ENCODE peak calls at places on chromosomes 2 and 18, in ten cellular contexts. T is ascending aorta, G is upper lobe of right lung, X is prostate gland, I is HL-60, D is tibial artery, U is brain microvascular endothelial cell, H is dorsolateral prefrontal cortex, W is heart left ventricle, V is GM12865. L is an unnamed sample.

GRCh38 chr18:9926223-9926894 is 12.5 kb downstream of the VAPA start:
- DNase-seq in T (no peak), G (no peak), X (no peak), I (no peak), D (no peak), U (no peak), H (no peak), W (no peak), V (no peak), L (no peak)

GRCh38 chr2:132383956-132384355 is 32.6 kb upstream of the GPR39 start:
- DNase-seq in T (no peak), G (no peak), X (no peak), I (peak), D (no peak), U (no peak), H (no peak), W (no peak), V (no peak), L (no peak)

GRCh38 chr2:226451486-226451885 is 348.1 kb downstream of the IRS1 start:
- DNase-seq in T (no peak), G (no peak), X (no peak), I (no peak), D (no peak), U (no peak), H (no peak), W (no peak), V (no peak), L (no peak)

GRCh38 chr2:39938035-39938835 is 159.2 kb upstream of the THUMPD2 start:
- DNase-seq in T (no peak), G (no peak), X (no peak), I (no peak), D (no peak), U (peak), H (no peak), W (no peak), V (no peak), L (peak)

GRCh38 chr2:44120428-44120827 is 48.2 kb upstream of the PPM1B start:
- DNase-seq in T (no peak), G (no peak), X (no peak), I (peak), D (no peak), U (peak), H (no peak), W (no peak), V (peak), L (peak)

GRCh38 chr2:16030206-16031054 is 90.1 kb downstream of the MYCN start:
- DNase-seq in T (no peak), G (no peak), X (no peak), I (no peak), D (no peak), U (no peak), H (peak), W (no peak), V (no peak), L (no peak)

GRCh38 chr18:50286391-50287027 is 983 bp downstream of the CXXC1 start:
- DNase-seq in T (no peak), G (peak), X (no peak), I (no peak), D (no peak), U (no peak), H (no peak), W (peak), V (peak), L (peak)

GRCh38 chr2:141766225-141766624 is 364.6 kb downstream of the LRP1B start:
- DNase-seq in T (no peak), G (no peak), X (no peak), I (no peak), D (no peak), U (no peak), H (no peak), W (no peak), V (no peak), L (peak)

GRCh38 chr18:644395-645004 is 13.0 kb upstream of the TYMS start:
- DNase-seq in T (no peak), G (no peak), X (no peak), I (no peak), D (no peak), U (no peak), H (peak), W (no peak), V (no peak), L (no peak)

DNA sequence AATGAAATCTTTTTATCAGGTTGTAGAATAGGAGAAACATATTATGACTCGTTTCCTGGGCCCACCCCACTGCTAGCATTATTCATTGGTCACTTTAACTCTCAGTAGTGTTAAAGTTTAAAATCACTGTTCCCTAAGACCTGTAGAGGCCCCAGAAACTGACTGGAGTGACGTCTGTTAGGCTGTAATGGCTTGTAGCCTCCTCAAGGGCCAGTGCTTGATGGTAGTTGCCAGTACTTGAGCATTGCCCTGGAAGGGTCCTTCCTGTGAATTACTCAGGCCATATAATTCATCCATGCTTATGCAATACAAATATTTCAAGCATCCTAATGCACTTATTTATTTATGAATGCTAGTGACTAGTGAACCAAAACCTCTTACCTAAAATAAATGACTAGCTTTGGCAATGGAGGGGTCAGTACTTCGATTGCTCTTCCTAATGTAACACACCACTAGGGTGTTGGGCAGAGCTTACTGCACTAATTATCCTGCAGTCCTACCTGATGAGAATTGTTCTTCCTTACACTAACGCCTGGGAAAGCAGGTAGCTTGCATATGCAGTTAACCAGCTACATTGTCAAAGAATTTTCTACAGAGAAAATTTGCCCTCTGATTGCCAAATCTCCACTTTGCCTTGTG is 31.2 kb downstream of the ARHGAP25 start:
- DNase-seq in T (no peak), G (no peak), X (no peak), I (no peak), D (no peak), U (peak), H (no peak), W (no peak), V (peak), L (peak)
- TF ChIP-seq CTCF in T (no peak), G (no peak), X (no peak), I (no peak), D (no peak), U (no peak), H (no peak), W (no peak), V (no peak), L (no peak)

GRCh38 chr2:213022987-213023386 is 128.4 kb downstream of the IKZF2 start:
- DNase-seq in T (no peak), G (no peak), X (no peak), I (no peak), D (no peak), U (no peak), H (no peak), W (no peak), V (peak), L (no peak)

GRCh38 chr2:213018340-213018901 is 133.0 kb downstream of the IKZF2 start:
- DNase-seq in T (no peak), G (no peak), X (no peak), I (no peak), D (no peak), U (no peak), H (no peak), W (no peak), V (peak), L (no peak)

GRCh38 chr2:213019368-213019767 is 132.0 kb downstream of the IKZF2 start:
- DNase-seq in T (no peak), G (no peak), X (no peak), I (no peak), D (no peak), U (no peak), H (no peak), W (no peak), V (no peak), L (no peak)

GRCh38 chr2:213020268-213020667 is 131.1 kb downstream of the IKZF2 start:
- DNase-seq in T (no peak), G (no peak), X (no peak), I (no peak), D (no peak), U (no peak), H (no peak), W (no peak), V (peak), L (no peak)

GRCh38 chr2:213021971-213022899 is 129.2 kb downstream of the IKZF2 start:
- DNase-seq in T (no peak), G (no peak), X (no peak), I (no peak), D (no peak), U (peak), H (no peak), W (no peak), V (peak), L (peak)
- H3K4me3 ChIP-seq in T (no peak), G (no peak), X (no peak), I (no peak), D (no peak), U (no peak), H (no peak), W (no peak), V (peak), L (no peak)

GRCh38 chr2:88188741-88189140 is 18.6 kb downstream of the THNSL2 start:
- DNase-seq in T (no peak), G (no peak), X (no peak), I (no peak), D (no peak), U (no peak), H (no peak), W (no peak), V (no peak), L (no peak)

GRCh38 chr2:88190808-88191721 is 20.9 kb downstream of the THNSL2 start:
- DNase-seq in T (no peak), G (no peak), X (no peak), I (no peak), D (no peak), U (no peak), H (no peak), W (no peak), V (peak), L (peak)

GRCh38 chr2:88187038-88187676 is 17.0 kb downstream of the THNSL2 start:
- DNase-seq in T (no peak), G (no peak), X (peak), I (no peak), D (no peak), U (peak), H (peak), W (peak), V (peak), L (no peak)

GRCh38 chr2:88185480-88185879 is 15.3 kb downstream of the THNSL2 start:
- DNase-seq in T (no peak), G (no peak), X (no peak), I (no peak), D (no peak), U (no peak), H (no peak), W (no peak), V (no peak), L (no peak)

GRCh38 chr2:88187927-88188326 is 17.8 kb downstream of the THNSL2 start:
- DNase-seq in T (no peak), G (no peak), X (no peak), I (no peak), D (no peak), U (no peak), H (no peak), W (no peak), V (peak), L (no peak)
- TF ChIP-seq CTCF in T (no peak), G (peak), X (no peak), I (no peak), D (no peak), U (peak), H (no peak), W (no peak), V (peak), L (peak)

DNA sequence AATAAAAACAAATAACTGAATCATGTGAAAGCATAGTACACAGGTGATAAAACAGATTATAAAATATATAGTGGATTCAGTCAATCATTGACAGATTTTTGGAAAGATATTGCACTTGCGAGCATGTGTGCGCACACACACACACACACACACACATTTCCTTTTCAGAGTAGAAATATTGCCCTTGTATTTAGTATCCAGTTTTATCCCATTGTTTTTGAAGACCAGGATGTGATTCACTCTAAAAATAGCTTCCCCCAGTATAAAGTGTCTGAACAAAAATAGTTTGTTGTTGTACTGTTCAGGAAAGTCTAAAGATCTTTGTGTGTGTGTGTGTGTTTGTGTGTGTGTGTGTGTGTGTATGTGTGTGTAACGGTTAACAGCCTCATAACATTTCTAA is 145.4 kb downstream of the CALCRL start:
- DNase-seq in T (no peak), G (no peak), X (no peak), I (no peak), D (no peak), U (peak), H (no peak), W (peak), V (no peak), L (peak)
- H3K4me3 ChIP-seq in T (no peak), G (no peak), X (no peak), I (no peak), D (no peak), U (no peak), H (no peak), W (peak), V (no peak), L (no peak)

DNA sequence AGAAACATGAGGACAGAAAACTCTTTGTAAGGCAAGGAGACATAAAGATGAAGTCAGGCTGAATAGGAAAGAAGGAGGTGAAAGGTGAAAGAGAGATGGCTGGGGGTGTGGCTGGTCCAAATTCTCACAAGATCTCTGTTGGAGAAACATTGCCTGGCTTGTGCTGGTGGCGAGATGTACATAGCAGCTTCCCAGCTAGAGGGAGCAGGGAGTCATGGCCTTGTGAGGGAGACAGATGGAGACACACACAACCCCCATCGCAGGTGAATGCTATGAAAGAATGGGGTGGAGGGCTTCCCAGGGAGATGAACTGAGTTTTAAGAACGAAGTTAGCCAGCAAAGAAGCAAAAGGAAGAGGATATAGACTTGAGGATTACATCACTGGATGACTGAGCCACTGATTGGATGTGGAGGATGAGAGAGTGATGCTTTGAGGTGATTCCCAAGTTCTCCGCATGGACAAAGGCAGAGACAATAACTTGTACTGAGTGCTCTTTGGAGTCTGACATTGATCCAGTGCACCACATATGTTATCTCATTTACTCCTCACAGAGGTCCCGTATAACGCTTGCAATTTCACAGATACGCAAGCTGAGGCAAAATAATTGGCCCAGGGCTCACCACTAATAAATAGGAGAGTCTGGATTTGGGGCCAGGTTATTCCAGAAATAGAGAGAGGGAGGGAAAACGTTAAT is 3.6 kb upstream of the EMX1 start:
- DNase-seq in T (no peak), G (no peak), X (no peak), I (no peak), D (no peak), U (no peak), H (no peak), W (no peak), V (no peak), L (no peak)
- TF ChIP-seq CTCF in T (no peak), G (no peak), X (no peak), I (no peak), D (no peak), U (peak), H (no peak), W (no peak), V (no peak), L (peak)

GRCh38 chr18:13321923-13322322 is 103.4 kb downstream of the LDLRAD4 start:
- DNase-seq in T (no peak), G (no peak), X (no peak), I (no peak), D (no peak), U (no peak), H (no peak), W (no peak), V (no peak), L (no peak)
- H3K4me3 ChIP-seq in T (no peak), G (no peak), X (no peak), I (no peak), D (no peak), U (no peak), H (no peak), W (no peak), V (no peak), L (no peak)

L was measured in astrocyte of the spinal cord.